ENCODE peak calls at places on chromosomes 1 and 21, in eight cellular contexts. J is Kasumi-1; K is NCI-H2081 treated with DMSO at 0.1 percent for 48 hours; I is stimulated activated CD4-positive, alpha-beta T cell treated with anti-CD3 and anti-CD28 coated beads, TNF-alpha, amount 100 ng/mL, for 1 hour; P is stimulated activated CD8-positive, alpha-beta memory T cell treated with anti-CD3 and anti-CD28 coated beads, Interleukin-15, amount 100 ng/mL, for 1 hour; Z is T-helper 9 cell; O is HFF-Myc; S is HFFc6. W is an unnamed sample.

GRCh38 chr1:109914587-109915240 is 4.1 kb downstream of the CSF1 start:
- DNase-seq in O (peak; percentile 74), J (no peak), K (no peak), S (peak; percentile 66), Z (no peak), P (no peak), I (no peak), W (no peak)

GRCh38 chr1:115865704-115866380 is 24.9 kb upstream of the NHLH2 start:
- DNase-seq in K (no peak), Z (no peak), J (no peak), O (no peak), S (no peak), I (no peak), P (no peak), W (no peak)

GRCh38 chr1:155016231-155016831 is 13.7 kb downstream of the ZBTB7B start:
- DNase-seq in J (no peak), K (no peak), I (no peak), Z (no peak), P (no peak), S (no peak), O (no peak), W (no peak)

GRCh38 chr1:30923597-30923996 is 15.0 kb upstream of the SDC3 start:
- DNase-seq in P (no peak), J (no peak), K (no peak), Z (no peak), O (no peak), S (peak; percentile 41), I (no peak), W (no peak)

GRCh38 chr1:25863486-25864262 is 4.4 kb upstream of the AUNIP start:
- DNase-seq in S (no peak), O (no peak), J (no peak), K (no peak), I (no peak), Z (no peak), P (no peak), W (no peak)

GRCh38 chr1:173527151-173527826 is 50.2 kb downstream of the PRDX6 start:
- DNase-seq in S (no peak), P (no peak), O (no peak), J (no peak), I (no peak), K (no peak), Z (no peak), W (no peak)

GRCh38 chr1:45913925-45914501 is 110.6 kb downstream of the MAST2 start:
- DNase-seq in J (no peak), Z (no peak), P (no peak), K (no peak), O (no peak), S (peak; percentile 5), I (no peak), W (no peak)

GRCh38 chr1:22673486-22674409 is 20.7 kb downstream of the C1QB start:
- DNase-seq in O (peak; percentile 25), S (peak; percentile 42), Z (no peak), I (no peak), K (no peak), P (no peak), J (peak; percentile 59), W (no peak)

GRCh38 chr1:233112184-233113008 is 162.0 kb downstream of the NTPCR start:
- DNase-seq in J (no peak), K (no peak), P (no peak), Z (no peak), I (no peak), O (no peak), S (no peak), W (no peak)

GRCh38 chr1:92953491-92953890 is 7.8 kb downstream of the DIPK1A start:
- DNase-seq in S (no peak), K (no peak), I (no peak), J (no peak), Z (no peak), P (no peak), O (no peak), W (no peak)

GRCh38 chr1:44300882-44301281 is 54.2 kb downstream of the ERI3 start:
- DNase-seq in I (no peak), O (no peak), Z (no peak), K (no peak), J (no peak), S (no peak), P (no peak), W (no peak)

GRCh38 chr1:62230724-62231123 is 36.1 kb downstream of the L1TD1 start:
- DNase-seq in O (peak; percentile 22), J (no peak), K (no peak), I (no peak), P (no peak), Z (no peak), S (peak; percentile 88), W (no peak)

GRCh38 chr21:36704281-36704957 is 5.5 kb downstream of the SIM2 start:
- DNase-seq in Z (no peak), K (no peak), J (no peak), O (no peak), I (no peak), P (no peak), S (no peak), W (no peak)

GRCh38 chr1:201184734-201185453 is 5.7 kb upstream of the IGFN1 start:
- DNase-seq in S (peak; percentile 84), Z (no peak), P (no peak), J (peak; percentile 59), I (no peak), O (peak; percentile 81), K (no peak), W (no peak)

GRCh38 chr1:84632975-84633427 is 57.3 kb downstream of the SSX2IP start:
- DNase-seq in J (no peak), K (no peak), Z (no peak), I (no peak), O (no peak), S (peak; percentile 59), P (no peak), W (no peak)

W was measured in activated T-helper 1 cell treated with anti-CD3 and anti-CD28 coated beads, Interleukin-2, amount 50 U/mL, for 16 hours.